ENCODE peak calls at places on chromosomes 3 and 15, in eight cellular contexts. C is stomach, Q is tibial artery, S is right atrium auricular region, E is breast epithelium, I is RWPE1, T is A549, R is fibroblast of lung. H is an unnamed sample.

GRCh38 chr15:55589297-55589696 is 1.2 kb upstream of the PYGO1 start:
- DNase-seq in Q (no peak), C (no peak), E (no peak), R (peak; percentile 8), I (no peak), S (no peak), T (no peak), H (no peak)

GRCh38 chr15:89660556-89660955 is 5.3 kb upstream of the KIF7 start:
- DNase-seq in I (no peak), S (no peak), E (no peak), R (no peak), C (no peak), Q (no peak), T (no peak), H (no peak)

GRCh38 chr15:63683343-63683951 is 86.3 kb downstream of the FBXL22 start:
- DNase-seq in T (no peak), R (no peak), C (no peak), I (no peak), Q (no peak), S (no peak), E (no peak), H (no peak)

GRCh38 chr3:146469206-146470017 is at the start of gene PLSCR2:
- DNase-seq in R (peak; percentile 38), I (peak; percentile 13), S (peak; percentile 66), C (peak; percentile 84), T (peak; percentile 71), E (peak; percentile 41), Q (peak; percentile 79), H (peak; percentile 39)

GRCh38 chr3:56428667-56429066 is 39.6 kb downstream of the ERC2 start:
- DNase-seq in I (no peak), S (no peak), R (no peak), T (no peak), E (no peak), C (no peak), Q (no peak), H (no peak)

GRCh38 chr15:84142888-84143337 is 92.7 kb upstream of the GOLGA6L4 start:
- DNase-seq in S (peak; percentile 81), C (peak; percentile 75), T (peak; percentile 87), R (peak; percentile 54), Q (peak; percentile 84), I (peak; percentile 78), E (peak; percentile 57), H (peak; percentile 84)

GRCh38 chr15:42721016-42721415 is 15.9 kb downstream of the CDAN1 start:
- DNase-seq in I (peak; percentile 68), E (no peak), C (no peak), R (no peak), T (no peak), Q (no peak), S (no peak), H (no peak)

GRCh38 chr3:48446425-48447193 is at the start of gene ATRIP:
- DNase-seq in I (peak; percentile 86), T (peak; percentile 64), E (peak; percentile 87), S (peak; percentile 91), Q (peak; percentile 95), C (peak; percentile 92), R (peak; percentile 86), H (no peak)

GRCh38 chr15:83526319-83526718 is 79.2 kb downstream of the SH3GL3 start:
- DNase-seq in Q (no peak), T (no peak), I (no peak), E (no peak), C (no peak), R (no peak), S (no peak), H (no peak)

GRCh38 chr15:99180287-99180962 is 69.0 kb downstream of the TTC23 start:
- DNase-seq in I (no peak), E (no peak), R (peak; percentile 29), S (no peak), T (no peak), Q (no peak), C (no peak), H (no peak)

GRCh38 chr15:101020451-101020850 is 101.3 kb downstream of the LRRK1 start:
- DNase-seq in R (no peak), C (peak; percentile 11), I (no peak), Q (no peak), E (no peak), S (peak; percentile 44), T (no peak), H (no peak)

GRCh38 chr15:55513125-55513524 is 5.1 kb upstream of the DNAAF4 start:
- DNase-seq in Q (no peak), E (no peak), R (no peak), C (no peak), I (no peak), T (no peak), S (no peak), H (no peak)

GRCh38 chr15:76903251-76903681 is 1.9 kb downstream of the SCAPER start:
- DNase-seq in R (peak; percentile 59), S (no peak), E (no peak), C (no peak), Q (no peak), T (no peak), I (no peak), H (no peak)

GRCh38 chr3:102038477-102039142 is 189.3 kb downstream of the NFKBIZ start:
- DNase-seq in E (no peak), R (no peak), Q (no peak), T (no peak), S (no peak), C (no peak), I (no peak), H (no peak)

GRCh38 chr3:81742581-81742980 is 18.9 kb downstream of the GBE1 start:
- DNase-seq in I (no peak), E (no peak), S (no peak), Q (no peak), R (peak; percentile 35), C (no peak), T (no peak), H (no peak)

GRCh38 chr3:186923241-186923640 is 7.1 kb upstream of the ST6GAL1 start:
- DNase-seq in C (no peak), E (no peak), Q (no peak), R (no peak), S (no peak), I (no peak), T (no peak), H (no peak)

GRCh38 chr15:63389902-63390301 is 8.3 kb upstream of the CA12 start:
- DNase-seq in E (peak; percentile 83), C (peak; percentile 96), S (no peak), R (no peak), T (no peak), Q (no peak), I (peak; percentile 50), H (no peak)

GRCh38 chr3:77247817-77248216 is 207.9 kb downstream of the ROBO2 start:
- DNase-seq in S (no peak), I (no peak), E (no peak), C (no peak), T (no peak), Q (no peak), R (no peak), H (no peak)

GRCh38 chr3:105448338-105448982 is 81.8 kb downstream of the ALCAM start:
- DNase-seq in Q (no peak), I (no peak), E (no peak), S (no peak), C (no peak), R (peak; percentile 50), T (no peak), H (no peak)
- H3K27ac ChIP-seq in Q (no peak overlapping the region), I (no peak overlapping the region), E (no peak overlapping the region), S (no peak overlapping the region), C (no peak overlapping the region), R (peak overlapping the region; percentile 27), T (no peak overlapping the region), H (no peak overlapping the region)

DNA sequence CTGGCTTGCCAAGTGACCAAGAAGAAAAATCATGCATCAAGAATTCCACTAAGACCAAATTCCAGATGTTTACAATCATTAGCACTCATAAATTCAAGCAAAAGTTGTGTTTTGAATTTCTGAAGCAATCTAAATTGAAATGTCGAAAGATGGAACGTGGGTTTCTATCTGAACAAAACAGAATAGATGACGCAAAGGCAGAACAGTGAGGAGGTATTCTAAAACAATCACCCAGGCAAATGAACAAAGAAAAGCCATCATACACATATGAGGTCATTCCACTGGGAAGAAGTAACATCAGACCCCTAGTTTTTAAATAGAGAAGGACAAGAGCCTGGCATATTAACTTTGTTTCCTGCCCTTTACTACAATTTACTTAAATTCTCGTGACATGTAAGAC is 58.0 kb downstream of the MCF2L2 start:
- DNase-seq in R (no peak), Q (no peak), S (no peak), C (no peak), E (no peak), I (peak; percentile 23), T (no peak), H (no peak)
- H3K27ac ChIP-seq in R (peak overlapping the region; percentile 45), Q (no peak overlapping the region), S (no peak overlapping the region), C (no peak overlapping the region), E (no peak overlapping the region), I (peak overlapping the region; percentile 94), T (peak overlapping the region; percentile 83), H (no peak overlapping the region)

DNA sequence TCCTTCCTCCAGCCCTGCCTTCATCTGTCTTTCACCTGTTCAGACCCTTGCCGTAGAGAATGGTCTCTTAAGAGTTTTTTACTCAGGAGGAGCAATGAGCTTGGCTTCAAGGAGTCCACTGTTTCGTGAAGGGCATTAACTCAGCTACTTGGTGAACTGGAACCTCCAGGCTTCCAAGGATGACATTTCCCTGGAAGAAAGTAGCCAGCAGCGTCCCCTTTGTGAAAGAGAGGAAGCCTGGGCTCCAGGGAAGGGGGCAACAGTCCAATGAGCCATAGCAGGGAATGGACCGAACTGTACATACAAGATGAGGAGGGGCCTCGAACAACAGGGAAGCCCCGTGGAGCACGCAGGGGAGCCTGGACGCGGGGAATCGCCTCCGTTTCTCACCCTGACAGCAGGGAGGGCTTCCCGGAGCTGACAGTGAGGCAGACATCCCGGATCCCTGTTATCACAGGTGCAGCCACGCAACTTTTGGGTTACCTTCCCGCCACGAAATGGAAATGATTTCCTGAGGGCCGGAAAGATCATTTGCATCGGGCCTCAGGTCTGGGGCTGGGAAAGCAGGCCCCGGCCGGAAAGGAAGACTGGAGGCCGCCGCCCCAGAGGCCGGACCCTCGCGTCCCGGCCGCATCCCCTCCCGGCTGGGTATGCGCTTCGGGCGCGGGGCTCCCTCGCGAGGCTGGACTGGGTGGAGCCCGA is 514 bp upstream of the SPINT1 start:
- DNase-seq in C (no peak), E (no peak), Q (no peak), R (no peak), T (no peak), I (no peak), S (no peak), H (no peak)
- H3K27ac ChIP-seq in C (peak overlapping the region; percentile 94), E (peak overlapping the region; percentile 96), Q (no peak overlapping the region), R (no peak overlapping the region), T (no peak overlapping the region), I (peak overlapping the region; percentile 24), S (no peak overlapping the region), H (no peak overlapping the region)

GRCh38 chr3:113521981-113522380 is 7.0 kb upstream of the SPICE1 start:
- DNase-seq in R (no peak), C (no peak), Q (no peak), S (no peak), I (no peak), E (no peak), T (no peak), H (no peak)

GRCh38 chr3:113514265-113514769 is 639 bp downstream of the SPICE1 start:
- DNase-seq in T (no peak), S (no peak), R (peak; percentile 18), Q (no peak), C (no peak), E (no peak), I (no peak), H (no peak)

DNA sequence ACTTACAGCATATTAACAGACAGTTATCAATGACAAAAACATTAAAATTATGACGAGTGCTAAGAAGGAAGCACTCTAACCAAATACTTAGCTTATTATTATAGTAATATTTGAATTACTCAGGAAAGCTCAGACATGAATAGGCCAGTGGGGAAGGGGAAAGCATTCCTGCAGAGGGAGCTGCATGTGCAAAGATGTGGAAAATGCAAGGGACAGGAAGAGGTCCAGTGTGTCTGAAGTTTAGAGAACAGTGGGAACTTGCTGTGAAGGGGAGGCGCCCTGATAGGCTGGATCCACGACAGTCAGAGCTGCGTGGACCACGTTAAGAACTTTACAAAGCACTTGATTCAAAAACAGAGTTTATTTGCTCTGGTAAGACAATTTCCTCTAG is 1.2 kb upstream of the SPICE1 start:
- DNase-seq in E (no peak), R (no peak), C (no peak), I (no peak), T (peak; percentile 24), S (no peak), Q (no peak), H (no peak)
- H3K27ac ChIP-seq in E (peak overlapping the region; percentile 25), R (no peak overlapping the region), C (peak overlapping the region; percentile 10), I (no peak overlapping the region), T (peak overlapping the region; percentile 89), S (peak overlapping the region; percentile 91), Q (no peak overlapping the region), H (no peak overlapping the region)

H was measured in iPS DF 6.9.